ENCODE peak calls at places on chromosomes 2 and 18, in seven cellular contexts. One of them, this sample, is unnamed.

GRCh38 chr2:57190007-57190406 is 856.6 kb upstream of the VRK2 start:
- DNase-seq in PC-3: no peak
- DNase-seq in MM.1S: no peak
- DNase-seq in HCT116: no peak
- DNase-seq in neural progenitor cell: no peak
- DNase-seq in SK-N-SH: no peak
- DNase-seq in OCI-LY7: no peak
- DNase-seq in this sample: no peak

GRCh38 chr2:29931818-29932217 is 10.4 kb upstream of the ALK start:
- DNase-seq in HCT116: no peak
- DNase-seq in PC-3: no peak
- DNase-seq in neural progenitor cell: no peak
- DNase-seq in MM.1S: no peak
- DNase-seq in OCI-LY7: no peak
- DNase-seq in SK-N-SH: no peak
- DNase-seq in this sample: no peak

GRCh38 chr2:15313657-15314056 is 247.5 kb downstream of the NBAS start:
- DNase-seq in neural progenitor cell: no peak
- DNase-seq in OCI-LY7: peak
- DNase-seq in PC-3: peak
- DNase-seq in MM.1S: no peak
- DNase-seq in HCT116: no peak
- DNase-seq in SK-N-SH: no peak
- DNase-seq in this sample: no peak

GRCh38 chr2:100246163-100247145 is 75.8 kb downstream of the LONRF2 start:
- DNase-seq in OCI-LY7: peak
- DNase-seq in neural progenitor cell: peak
- DNase-seq in HCT116: peak
- DNase-seq in MM.1S: no peak
- DNase-seq in PC-3: peak
- DNase-seq in SK-N-SH: peak
- DNase-seq in this sample: no peak

GRCh38 chr2:241003047-241003360 is 4.6 kb downstream of the SNED1 start:
- DNase-seq in MM.1S: no peak
- DNase-seq in PC-3: no peak
- DNase-seq in HCT116: no peak
- DNase-seq in OCI-LY7: no peak
- DNase-seq in neural progenitor cell: no peak
- DNase-seq in SK-N-SH: no peak
- DNase-seq in this sample: no peak

GRCh38 chr2:230129343-230129742 is 60.6 kb upstream of the SLC16A14 start:
- DNase-seq in PC-3: no peak
- DNase-seq in HCT116: no peak
- DNase-seq in neural progenitor cell: no peak
- DNase-seq in OCI-LY7: no peak
- DNase-seq in SK-N-SH: no peak
- DNase-seq in MM.1S: no peak
- DNase-seq in this sample: no peak

GRCh38 chr18:23849141-23849540 is 159.9 kb downstream of the LAMA3 start:
- DNase-seq in SK-N-SH: no peak
- DNase-seq in OCI-LY7: no peak
- DNase-seq in MM.1S: no peak
- DNase-seq in PC-3: peak
- DNase-seq in neural progenitor cell: no peak
- DNase-seq in HCT116: no peak
- DNase-seq in this sample: no peak

GRCh38 chr2:232367591-232368233 is 10.8 kb upstream of the ALPP start:
- DNase-seq in neural progenitor cell: peak
- DNase-seq in MM.1S: no peak
- DNase-seq in HCT116: no peak
- DNase-seq in PC-3: no peak
- DNase-seq in OCI-LY7: no peak
- DNase-seq in SK-N-SH: peak
- DNase-seq in this sample: no peak

GRCh38 chr2:233107906-233108305 is 47.8 kb downstream of the INPP5D start:
- DNase-seq in HCT116: no peak
- DNase-seq in SK-N-SH: no peak
- DNase-seq in MM.1S: no peak
- DNase-seq in PC-3: no peak
- DNase-seq in OCI-LY7: no peak
- DNase-seq in neural progenitor cell: no peak
- DNase-seq in this sample: no peak

GRCh38 chr2:153404792-153405191 is 73.8 kb downstream of the RPRM start:
- DNase-seq in HCT116: no peak
- DNase-seq in OCI-LY7: no peak
- DNase-seq in neural progenitor cell: peak
- DNase-seq in SK-N-SH: no peak
- DNase-seq in MM.1S: no peak
- DNase-seq in PC-3: no peak
- DNase-seq in this sample: no peak

GRCh38 chr2:205972113-205972512 is 113.9 kb downstream of the INO80D start:
- DNase-seq in HCT116: no peak
- DNase-seq in MM.1S: no peak
- DNase-seq in neural progenitor cell: no peak
- DNase-seq in SK-N-SH: no peak
- DNase-seq in OCI-LY7: no peak
- DNase-seq in PC-3: peak
- DNase-seq in this sample: peak

GRCh38 chr2:201191132-201191875 is 8.4 kb downstream of the CASP10 start:
- DNase-seq in HCT116: no peak
- DNase-seq in neural progenitor cell: no peak
- DNase-seq in MM.1S: peak
- DNase-seq in SK-N-SH: no peak
- DNase-seq in PC-3: no peak
- DNase-seq in OCI-LY7: peak
- DNase-seq in this sample: peak

GRCh38 chr18:58612239-58613055 is 16.4 kb downstream of the ALPK2 start:
- DNase-seq in SK-N-SH: no peak
- DNase-seq in MM.1S: no peak
- DNase-seq in OCI-LY7: no peak
- DNase-seq in neural progenitor cell: peak
- DNase-seq in HCT116: no peak
- DNase-seq in PC-3: peak
- DNase-seq in this sample: no peak

GRCh38 chr2:26911911-26912861 is 58.3 kb upstream of the MAPRE3 start:
- DNase-seq in MM.1S: no peak
- DNase-seq in HCT116: no peak
- DNase-seq in SK-N-SH: peak
- DNase-seq in neural progenitor cell: peak
- DNase-seq in OCI-LY7: no peak
- DNase-seq in PC-3: no peak
- DNase-seq in this sample: no peak

GRCh38 chr2:240618776-240619175 is 6.5 kb upstream of the GPR35 start:
- DNase-seq in PC-3: no peak
- DNase-seq in SK-N-SH: no peak
- DNase-seq in neural progenitor cell: no peak
- DNase-seq in OCI-LY7: no peak
- DNase-seq in MM.1S: no peak
- DNase-seq in HCT116: no peak
- DNase-seq in this sample: no peak

GRCh38 chr2:142874293-142874814 is 3.1 kb upstream of the KYNU start:
- DNase-seq in PC-3: peak
- DNase-seq in MM.1S: no peak
- DNase-seq in SK-N-SH: no peak
- DNase-seq in OCI-LY7: no peak
- DNase-seq in HCT116: no peak
- DNase-seq in neural progenitor cell: no peak
- DNase-seq in this sample: peak

GRCh38 chr2:222782201-222782600 is 78.6 kb upstream of the ACSL3 start:
- DNase-seq in OCI-LY7: no peak
- DNase-seq in neural progenitor cell: no peak
- DNase-seq in HCT116: no peak
- DNase-seq in PC-3: no peak
- DNase-seq in SK-N-SH: no peak
- DNase-seq in MM.1S: no peak
- DNase-seq in this sample: no peak

GRCh38 chr18:31243740-31244512 is 74.0 kb upstream of the DSG1 start:
- DNase-seq in neural progenitor cell: peak
- DNase-seq in SK-N-SH: no peak
- DNase-seq in PC-3: no peak
- DNase-seq in OCI-LY7: no peak
- DNase-seq in MM.1S: no peak
- DNase-seq in HCT116: peak
- DNase-seq in this sample: peak

GRCh38 chr2:16006537-16007166 is 66.3 kb downstream of the MYCN start:
- DNase-seq in HCT116: no peak
- DNase-seq in OCI-LY7: no peak
- DNase-seq in MM.1S: no peak
- DNase-seq in PC-3: no peak
- DNase-seq in neural progenitor cell: no peak
- DNase-seq in SK-N-SH: no peak
- DNase-seq in this sample: no peak

GRCh38 chr2:14194233-14194632 is 438.3 kb upstream of the LRATD1 start:
- DNase-seq in HCT116: no peak
- DNase-seq in neural progenitor cell: no peak
- DNase-seq in PC-3: peak
- DNase-seq in SK-N-SH: no peak
- DNase-seq in OCI-LY7: no peak
- DNase-seq in MM.1S: no peak
- DNase-seq in this sample: no peak

GRCh38 chr2:25041928-25042320 is at the start of gene EFR3B:
- DNase-seq in PC-3: peak
- DNase-seq in neural progenitor cell: peak
- DNase-seq in OCI-LY7: peak
- DNase-seq in SK-N-SH: peak
- DNase-seq in MM.1S: peak
- DNase-seq in HCT116: peak
- DNase-seq in this sample: peak

GRCh38 chr2:25041307-25041927 is 459 bp upstream of the EFR3B start:
- DNase-seq in OCI-LY7: peak
- DNase-seq in HCT116: peak
- DNase-seq in neural progenitor cell: peak
- DNase-seq in MM.1S: peak
- DNase-seq in PC-3: peak
- DNase-seq in SK-N-SH: peak
- DNase-seq in this sample: peak

GRCh38 chr2:25044011-25044410 is 2.1 kb downstream of the EFR3B start:
- DNase-seq in neural progenitor cell: no peak
- DNase-seq in SK-N-SH: no peak
- DNase-seq in HCT116: no peak
- DNase-seq in MM.1S: no peak
- DNase-seq in PC-3: peak
- DNase-seq in OCI-LY7: no peak
- DNase-seq in this sample: no peak

GRCh38 chr2:25043241-25043867 is 1.5 kb downstream of the EFR3B start:
- DNase-seq in HCT116: no peak
- DNase-seq in neural progenitor cell: peak
- DNase-seq in MM.1S: no peak
- DNase-seq in SK-N-SH: peak
- DNase-seq in OCI-LY7: no peak
- DNase-seq in PC-3: peak
- DNase-seq in this sample: peak

GRCh38 chr2:25042321-25043240 is 705 bp downstream of the EFR3B start:
- DNase-seq in HCT116: no peak
- DNase-seq in OCI-LY7: no peak
- DNase-seq in PC-3: peak
- DNase-seq in MM.1S: peak
- DNase-seq in neural progenitor cell: peak
- DNase-seq in SK-N-SH: peak
- DNase-seq in this sample: peak
- TF ChIP-seq EZH2phosphoT487 in HCT116: no peak
- TF ChIP-seq EZH2phosphoT487 in OCI-LY7: peak
- TF ChIP-seq EZH2phosphoT487 in PC-3: no peak
- TF ChIP-seq EZH2phosphoT487 in MM.1S: no peak
- TF ChIP-seq EZH2phosphoT487 in neural progenitor cell: no peak
- TF ChIP-seq EZH2phosphoT487 in SK-N-SH: no peak
- TF ChIP-seq EZH2phosphoT487 in this sample: no peak

GRCh38 chr2:151953467-151953866 is 125.2 kb upstream of the ARL5A start:
- DNase-seq in PC-3: no peak
- DNase-seq in HCT116: no peak
- DNase-seq in OCI-LY7: no peak
- DNase-seq in neural progenitor cell: no peak
- DNase-seq in MM.1S: no peak
- DNase-seq in SK-N-SH: no peak
- DNase-seq in this sample: no peak
- TF ChIP-seq CTCF in PC-3: no peak
- TF ChIP-seq CTCF in HCT116: no peak
- TF ChIP-seq CTCF in OCI-LY7: no peak
- TF ChIP-seq CTCF in neural progenitor cell: no peak
- TF ChIP-seq CTCF in MM.1S: peak
- TF ChIP-seq CTCF in SK-N-SH: no peak
- TF ChIP-seq CTCF in this sample: no peak

DNA sequence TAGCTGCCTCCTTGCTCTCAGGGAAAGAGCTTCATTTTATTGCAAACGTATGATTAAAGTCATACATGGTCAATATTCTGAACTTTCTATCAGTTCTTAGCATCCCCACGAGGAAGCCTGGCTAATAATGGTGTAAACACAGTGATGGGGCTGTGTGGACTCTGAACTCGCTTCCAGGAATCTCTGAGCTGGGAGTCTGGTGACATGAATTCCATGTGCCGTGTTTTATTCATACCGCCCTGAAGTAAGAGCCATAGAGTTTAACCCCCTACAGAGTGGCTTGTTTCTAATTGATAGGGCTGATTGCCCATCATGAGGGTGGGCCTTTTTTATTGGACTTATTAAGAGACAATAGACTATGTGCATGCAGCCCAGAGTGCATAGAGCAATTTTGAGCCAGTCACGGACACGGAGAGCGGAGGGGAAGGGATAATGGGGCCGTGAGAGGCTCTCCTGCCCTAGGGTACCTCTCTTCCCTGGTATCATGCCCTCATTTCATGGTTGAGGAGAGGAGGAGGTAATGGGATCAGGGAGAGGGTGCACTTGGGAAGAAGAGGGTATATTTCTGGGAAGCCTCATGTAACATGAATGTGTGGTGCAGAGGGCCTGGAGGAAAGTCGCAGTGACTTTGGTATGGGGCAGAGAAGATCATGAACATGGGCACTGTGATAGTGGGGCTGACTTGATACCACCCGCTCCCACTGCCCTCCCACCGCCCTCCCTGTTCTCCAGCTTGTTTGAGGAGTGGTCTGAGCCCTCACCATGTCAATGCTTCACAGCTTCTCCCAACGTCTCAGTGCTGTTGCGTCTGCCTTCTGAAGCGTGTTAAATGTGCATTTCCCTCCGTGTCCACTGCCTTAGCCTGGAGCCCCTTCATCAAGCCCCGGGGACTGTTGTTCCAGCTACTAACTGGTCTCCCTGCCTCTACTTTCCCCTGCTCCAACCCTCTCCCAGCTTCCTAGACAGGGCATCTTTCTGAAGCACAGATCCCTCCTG is 73.2 kb downstream of the IL1R2 start:
- DNase-seq in PC-3: no peak
- DNase-seq in HCT116: no peak
- DNase-seq in SK-N-SH: peak
- DNase-seq in neural progenitor cell: no peak
- DNase-seq in OCI-LY7: no peak
- DNase-seq in MM.1S: no peak
- DNase-seq in this sample: peak
- H3K27ac ChIP-seq in PC-3: peak
- H3K27ac ChIP-seq in HCT116: no peak
- H3K27ac ChIP-seq in SK-N-SH: peak
- H3K27ac ChIP-seq in neural progenitor cell: no peak
- H3K27ac ChIP-seq in OCI-LY7: no peak
- H3K27ac ChIP-seq in MM.1S: no peak
- H3K27ac ChIP-seq in this sample: peak

DNA sequence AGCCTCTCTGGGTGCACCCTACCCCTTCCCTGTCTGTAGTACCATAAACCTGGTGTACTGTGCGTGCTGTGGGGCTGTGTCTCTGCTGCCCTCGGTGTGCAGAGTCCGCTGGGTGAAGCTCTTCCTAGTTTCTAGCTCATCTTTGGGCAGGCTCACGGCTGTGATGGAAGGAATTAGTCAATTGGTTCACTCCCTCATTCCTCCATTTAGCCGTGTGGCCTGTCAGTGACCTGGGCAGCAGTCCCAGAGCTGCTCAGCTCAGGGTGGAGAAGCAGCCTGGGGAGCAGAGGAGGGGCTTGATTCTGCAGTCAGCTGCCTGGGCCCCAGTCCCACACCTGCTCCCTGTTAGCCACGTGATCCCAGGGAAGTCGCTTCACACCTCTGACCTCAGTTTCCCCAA is 133.1 kb upstream of the HDAC4 start:
- DNase-seq in OCI-LY7: no peak
- DNase-seq in PC-3: no peak
- DNase-seq in SK-N-SH: no peak
- DNase-seq in neural progenitor cell: no peak
- DNase-seq in HCT116: no peak
- DNase-seq in MM.1S: no peak
- DNase-seq in this sample: no peak
- TF ChIP-seq EZH2phosphoT487 in OCI-LY7: no peak
- TF ChIP-seq EZH2phosphoT487 in PC-3: no peak
- TF ChIP-seq EZH2phosphoT487 in SK-N-SH: no peak
- TF ChIP-seq EZH2phosphoT487 in neural progenitor cell: no peak
- TF ChIP-seq EZH2phosphoT487 in HCT116: no peak
- TF ChIP-seq EZH2phosphoT487 in MM.1S: no peak
- TF ChIP-seq EZH2phosphoT487 in this sample: no peak

This sample was measured in hepatocyte.